ENCODE peak calls at places on chromosomes 2 and 18, in four cellular contexts. N, M, V and P are unnamed samples.

GRCh38 chr2:157413342-157414035 is 30.4 kb downstream of the CYTIP start:
- DNase-seq in V (peak; percentile 97), N (no peak), M (no peak), P (no peak)

GRCh38 chr2:236574424-236575145 is 5.0 kb downstream of the ACKR3 start:
- DNase-seq in N (no peak), M (no peak), V (no peak), P (no peak)

GRCh38 chr2:151246152-151246551 is 15.5 kb downstream of the RBM43 start:
- DNase-seq in V (no peak), M (no peak), N (no peak), P (no peak)

GRCh38 chr2:201448067-201448466 is 3.2 kb downstream of the TRAK2 start:
- DNase-seq in M (no peak), V (no peak), N (no peak), P (no peak)

GRCh38 chr2:53987336-53987921 is 16.6 kb upstream of the PSME4 start:
- DNase-seq in M (peak; percentile 51), V (no peak), N (no peak), P (no peak)

GRCh38 chr2:199982444-199982843 is 27.1 kb downstream of the MAIP1 start:
- DNase-seq in M (no peak), N (no peak), V (no peak), P (no peak)

GRCh38 chr2:205766765-205767359 is 84.6 kb downstream of the NRP2 start:
- DNase-seq in M (peak; percentile 55), V (no peak), N (peak; percentile 40), P (peak; percentile 72)

GRCh38 chr2:190216829-190217228 is 102.8 kb downstream of the HIBCH start:
- DNase-seq in V (no peak), M (peak; percentile 35), N (peak; percentile 25), P (peak; percentile 48)

GRCh38 chr2:101998556-101999121 is 6.9 kb downstream of the IL1R2 start:
- DNase-seq in N (no peak), M (peak; percentile 70), V (no peak), P (no peak)

GRCh38 chr2:152372438-152372984 is 37.5 kb downstream of the FMNL2 start:
- DNase-seq in M (no peak), V (no peak), N (no peak), P (no peak)

GRCh38 chr2:120632796-120633646 is 102.6 kb upstream of the GLI2 start:
- DNase-seq in N (no peak), M (peak; percentile 50), V (no peak), P (no peak)

GRCh38 chr2:219987830-219988229 is 360.4 kb downstream of the SLC4A3 start:
- DNase-seq in V (no peak), N (no peak), M (no peak), P (no peak)

GRCh38 chr18:68742206-68742605 is 27.3 kb upstream of the TMX3 start:
- DNase-seq in M (no peak), N (no peak), V (no peak), P (no peak)

GRCh38 chr2:85353876-85354285 is 447 bp downstream of the RETSAT start:
- DNase-seq in M (peak; percentile 25), N (peak; percentile 67), V (no peak), P (no peak)

GRCh38 chr18:12754511-12754910 is 51.7 kb downstream of the PSMG2 start:
- DNase-seq in M (no peak), N (no peak), V (no peak), P (no peak)

GRCh38 chr2:12448846-12449480 is 267.8 kb upstream of the TRIB2 start:
- DNase-seq in M (no peak), V (no peak), N (peak; percentile 55), P (no peak)

GRCh38 chr2:20467789-20468548 is 21.1 kb downstream of the RHOB start:
- DNase-seq in M (no peak), V (no peak), N (no peak), P (no peak)

GRCh38 chr18:4640349-4641012 is 185.4 kb upstream of the DLGAP1 start:
- DNase-seq in N (no peak), V (peak; percentile 51), M (no peak), P (no peak)

GRCh38 chr2:55618649-55619055 is 1.2 kb upstream of the PPP4R3B start:
- DNase-seq in M (peak; percentile 73), N (peak; percentile 62), V (no peak), P (peak; percentile 23)

GRCh38 chr2:219249203-219249980 is 3.7 kb upstream of the TUBA4B start:
- DNase-seq in N (no peak), M (peak; percentile 96), V (peak; percentile 64), P (no peak)

GRCh38 chr2:168432565-168433186 is 23.4 kb upstream of the CERS6 start:
- DNase-seq in N (no peak), V (peak; percentile 65), M (no peak), P (no peak)

GRCh38 chr2:133044556-133044955 is 374.6 kb upstream of the LYPD1 start:
- DNase-seq in N (no peak), V (no peak), M (no peak), P (no peak)

GRCh38 chr18:68676913-68677312 is 38.0 kb downstream of the TMX3 start:
- DNase-seq in M (no peak), N (no peak), V (no peak), P (no peak)

GRCh38 chr2:96690306-96691021 is 47.9 kb downstream of the FER1L5 start:
- DNase-seq in V (no peak), M (no peak), N (no peak), P (no peak)

GRCh38 chr2:56671973-56672569 is 488.3 kb downstream of the CCDC85A start:
- DNase-seq in M (no peak), N (no peak), V (no peak), P (no peak)

GRCh38 chr2:149314687-149315086 is 15.7 kb upstream of the LYPD6 start:
- DNase-seq in M (no peak), N (no peak), V (no peak), P (peak; percentile 50)

GRCh38 chr2:108605947-108606346 is 71.7 kb downstream of the LIMS1 start:
- DNase-seq in V (no peak), M (no peak), N (no peak), P (no peak)

GRCh38 chr2:241008711-241009121 is 10.3 kb downstream of the SNED1 start:
- DNase-seq in N (no peak), V (no peak), M (no peak), P (no peak)

GRCh38 chr2:3633089-3633981 is 24.7 kb upstream of the ALLC start:
- DNase-seq in M (no peak), N (no peak), V (no peak), P (peak; percentile 7)

GRCh38 chr2:134722728-134723127 is 3.9 kb upstream of the TMEM163 start:
- DNase-seq in V (no peak), N (peak; percentile 25), M (no peak), P (peak; percentile 56)

GRCh38 chr18:6219116-6219717 is 195.5 kb downstream of the L3MBTL4 start:
- DNase-seq in M (peak; percentile 24), N (peak; percentile 37), V (no peak), P (peak; percentile 77)

GRCh38 chr2:152155209-152155608 is 20.4 kb downstream of the STAM2 start:
- DNase-seq in M (peak; percentile 58), N (no peak), V (no peak), P (no peak)

DNA sequence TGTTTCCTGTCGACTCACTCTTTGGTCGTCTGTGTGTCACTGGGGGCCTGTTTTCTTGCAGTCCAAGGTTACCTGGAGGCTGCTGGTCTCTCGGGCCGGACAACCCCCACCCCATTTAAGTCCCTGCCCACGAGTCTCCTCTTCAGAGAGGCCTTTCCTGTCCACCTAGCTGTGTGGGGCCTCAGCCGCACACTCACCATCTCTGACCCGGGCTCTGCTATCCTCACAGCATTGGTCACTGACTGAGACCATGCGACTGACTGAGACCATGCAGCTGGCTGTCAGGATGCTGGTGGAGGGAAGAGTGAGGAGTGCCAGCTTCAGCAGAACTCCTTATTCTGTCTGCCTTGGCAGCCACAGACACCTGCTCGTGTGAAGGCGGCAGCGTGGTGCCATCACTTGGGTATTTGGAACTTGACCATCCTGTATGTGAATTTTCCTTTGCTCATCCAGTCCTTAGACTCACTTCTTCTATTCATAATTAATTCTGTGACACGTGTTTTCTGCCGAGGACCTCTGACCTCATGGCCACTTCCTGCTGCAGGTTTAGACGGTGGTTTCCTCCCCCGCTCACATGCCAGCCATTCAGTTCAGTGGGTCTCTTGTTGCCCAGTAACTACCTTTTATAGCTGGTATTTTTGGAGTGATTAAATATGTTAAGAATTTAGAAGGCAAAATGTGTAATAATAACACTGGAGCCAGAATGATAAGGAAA is 47.5 kb upstream of the ASB1 start:
- DNase-seq in N (no peak), M (no peak), V (no peak), P (no peak)
- TF ChIP-seq NR2C2 in N (peak; percentile 28), M (no peak), V (no peak), P (no peak)

DNA sequence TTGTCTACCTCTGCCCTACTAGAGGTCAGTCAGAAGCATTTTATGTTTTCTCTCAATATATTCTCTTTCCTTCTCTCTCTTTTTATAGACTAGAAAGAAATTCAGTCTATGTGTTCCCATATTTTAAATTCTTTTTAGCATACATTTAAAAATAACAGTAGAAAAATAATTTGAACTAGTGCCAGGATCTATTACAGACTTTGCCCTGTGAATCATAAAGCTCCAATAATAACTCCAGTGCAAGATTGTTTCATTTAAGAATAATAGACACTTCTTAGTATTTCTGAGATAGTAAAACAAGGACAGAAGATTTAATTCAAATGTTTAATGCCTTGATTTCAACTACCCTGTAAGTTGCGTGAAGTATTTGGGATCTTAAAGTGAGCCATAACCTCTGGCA is 60.1 kb downstream of the ITGB6 start:
- DNase-seq in M (no peak), V (no peak), N (no peak), P (no peak)
- TF ChIP-seq NR2C2 in M (no peak), V (no peak), N (no peak), P (no peak)

DNA sequence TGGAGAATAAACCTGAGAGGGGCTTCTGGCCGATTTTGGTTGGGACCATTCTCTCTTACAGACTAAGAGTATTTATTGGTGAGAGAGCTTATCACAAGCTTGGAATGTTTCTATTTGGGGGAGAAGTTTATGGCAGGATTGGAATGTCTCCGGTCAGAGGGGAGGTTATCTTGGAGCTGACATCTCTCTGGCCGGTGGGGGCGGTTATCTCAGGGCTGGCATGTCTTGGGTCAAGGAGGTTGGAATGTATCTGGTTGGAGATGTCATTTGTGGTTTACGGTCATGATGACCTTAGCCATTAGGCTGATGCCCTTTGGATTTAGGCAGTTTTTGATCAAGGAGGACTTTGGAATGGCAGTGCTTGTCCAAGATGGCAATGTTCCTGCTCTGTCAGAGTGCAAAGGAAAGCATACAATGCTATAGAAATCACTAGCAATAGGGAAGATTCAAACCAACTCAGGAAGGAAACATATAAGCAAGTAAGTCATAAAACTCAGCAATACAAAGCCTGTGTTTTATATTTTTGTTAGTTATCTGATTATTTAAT is 362.4 kb upstream of the LRATD1 start:
- DNase-seq in M (no peak), N (no peak), V (no peak), P (no peak)
- TF ChIP-seq NR2C2 in M (no peak), N (no peak), V (no peak), P (no peak)

GRCh38 chr2:24910245-24910644 is 9.8 kb downstream of the ADCY3 start:
- DNase-seq in N (no peak), M (no peak), V (no peak), P (no peak)

GRCh38 chr2:24914713-24915112 is 5.3 kb downstream of the ADCY3 start:
- DNase-seq in N (no peak), M (no peak), V (no peak), P (no peak)

GRCh38 chr2:24912523-24912922 is 7.5 kb downstream of the ADCY3 start:
- DNase-seq in N (no peak), V (no peak), M (no peak), P (no peak)

GRCh38 chr2:24913896-24914295 is 6.1 kb downstream of the ADCY3 start:
- DNase-seq in V (no peak), N (no peak), M (no peak), P (peak; percentile 24)

DNA sequence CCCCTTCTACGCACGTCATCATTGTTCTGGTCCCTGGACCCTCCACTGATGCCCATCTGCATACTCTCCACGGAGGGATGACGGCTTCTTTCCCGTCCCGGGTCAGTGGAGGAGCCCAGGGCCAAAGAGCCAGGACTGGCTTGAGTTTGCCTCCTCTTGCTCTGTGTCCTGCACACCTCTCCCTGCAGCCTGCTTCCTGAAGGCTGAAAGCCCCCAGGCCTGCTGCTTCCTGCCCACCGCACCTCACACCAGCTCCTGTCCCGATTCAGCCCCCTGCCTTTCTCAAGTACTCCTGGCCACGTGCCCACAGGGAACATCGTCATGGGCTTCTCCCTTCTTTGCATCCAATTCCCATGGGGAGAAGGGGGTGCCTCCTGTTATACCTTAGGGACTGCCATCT is 7.1 kb downstream of the ADCY3 start:
- DNase-seq in M (no peak), V (no peak), N (no peak), P (peak; percentile 8)
- TF ChIP-seq NR2C2 in M (no peak), V (no peak), N (no peak), P (no peak)